ENCODE peak calls at places on chromosomes 1 and 21, in seven cellular contexts. C is ovary, M is testis, Q is heart right ventricle, H is psoas muscle, G is IMR-90, W is Peyer's patch. F is an unnamed sample.

GRCh38 chr1:7281821-7282220 is 489.3 kb upstream of the VAMP3 start:
- DNase-seq in H (peak), W (no peak), M (peak), Q (no peak), C (peak), G (peak), F (peak)

GRCh38 chr1:85334962-85335361 is 58.5 kb upstream of the BCL10 start:
- DNase-seq in W (no peak), C (no peak), G (peak), M (no peak), Q (no peak), H (no peak), F (no peak)

GRCh38 chr1:218496561-218496960 is 151.4 kb downstream of the TGFB2 start:
- DNase-seq in W (no peak), C (no peak), G (peak), H (no peak), M (no peak), Q (no peak), F (no peak)

GRCh38 chr1:149888999-149889289 is 10.4 kb upstream of the BOLA1 start:
- DNase-seq in Q (no peak), G (peak), H (no peak), M (peak), W (no peak), C (peak), F (peak)

GRCh38 chr1:215482079-215482478 is 85.0 kb upstream of the KCTD3 start:
- DNase-seq in W (no peak), M (no peak), Q (no peak), C (no peak), G (no peak), H (no peak), F (no peak)

GRCh38 chr21:28959367-28960099 is 33.1 kb downstream of the LTN1 start:
- DNase-seq in M (no peak), Q (no peak), W (no peak), G (peak), H (no peak), C (no peak), F (peak)

GRCh38 chr1:33219886-33220661 is 36.2 kb upstream of the ZNF362 start:
- DNase-seq in H (no peak), C (no peak), G (peak), W (no peak), Q (no peak), M (no peak), F (no peak)

GRCh38 chr1:36522021-36522420 is 39.3 kb upstream of the CSF3R start:
- DNase-seq in H (no peak), C (no peak), W (no peak), M (no peak), G (no peak), Q (no peak), F (no peak)

GRCh38 chr1:39666772-39667171 is 5.1 kb downstream of the NT5C1A start:
- DNase-seq in W (no peak), H (no peak), Q (no peak), G (no peak), M (no peak), C (no peak), F (no peak)

GRCh38 chr1:97192872-97193572 is 471.4 kb downstream of the PTBP2 start:
- DNase-seq in C (no peak), W (no peak), H (no peak), Q (no peak), G (peak), M (no peak), F (no peak)

GRCh38 chr1:214496126-214496525 is 55.3 kb downstream of the PTPN14 start:
- DNase-seq in H (no peak), W (no peak), Q (no peak), M (no peak), G (no peak), C (no peak), F (no peak)

GRCh38 chr1:63784083-63784482 is 10.3 kb downstream of the ROR1 start:
- DNase-seq in Q (no peak), G (no peak), C (no peak), W (no peak), H (no peak), M (no peak), F (no peak)

GRCh38 chr1:151047591-151047924 is at the start of gene C1orf56:
- DNase-seq in M (peak), H (peak), C (peak), G (peak), W (peak), Q (peak), F (peak)

GRCh38 chr1:178060789-178061556 is 32.9 kb upstream of the RASAL2 start:
- DNase-seq in Q (no peak), H (no peak), W (no peak), G (peak), M (no peak), C (no peak), F (peak)

GRCh38 chr1:18384477-18384876 is 96.3 kb upstream of the KLHDC7A start:
- DNase-seq in C (no peak), W (no peak), G (no peak), Q (no peak), M (no peak), H (no peak), F (no peak)

GRCh38 chr1:185850366-185850765 is 116.2 kb downstream of the HMCN1 start:
- DNase-seq in M (no peak), G (peak), Q (no peak), H (no peak), W (no peak), C (no peak), F (no peak)

GRCh38 chr1:228222548-228222947 is 14.7 kb downstream of the OBSCN start:
- DNase-seq in M (no peak), Q (no peak), G (no peak), W (no peak), H (no peak), C (no peak), F (no peak)

GRCh38 chr1:35097224-35097623 is 18.0 kb downstream of the ZMYM1 start:
- DNase-seq in W (no peak), Q (no peak), H (no peak), G (no peak), M (no peak), C (no peak), F (no peak)

GRCh38 chr1:60255565-60255964 is 182.0 kb upstream of the C1orf87 start:
- DNase-seq in G (peak), H (no peak), Q (no peak), C (no peak), M (no peak), W (no peak), F (no peak)

GRCh38 chr21:41641510-41641815 is 125.4 kb downstream of the RIPK4 start:
- DNase-seq in M (no peak), G (no peak), C (no peak), W (no peak), H (no peak), Q (no peak), F (no peak)
- H3K4me3 ChIP-seq in M (no peak), G (no peak), C (no peak), W (no peak), H (no peak), Q (no peak), F (no peak)

GRCh38 chr1:19453843-19454242 is 31.5 kb downstream of the CAPZB start:
- DNase-seq in Q (no peak), M (peak), H (no peak), G (no peak), W (no peak), C (no peak), F (no peak)
- H3K27ac ChIP-seq in Q (peak), M (no peak), H (no peak), G (no peak), W (peak), C (peak), F (no peak)

GRCh38 chr1:234730542-234731370 is 120.8 kb upstream of the IRF2BP2 start:
- DNase-seq in G (no peak), Q (no peak), M (no peak), C (no peak), H (no peak), W (no peak), F (no peak)
- TF ChIP-seq CTCF in G (no peak), Q (no peak), M (no peak), C (no peak), H (no peak), W (no peak), F (no peak)

DNA sequence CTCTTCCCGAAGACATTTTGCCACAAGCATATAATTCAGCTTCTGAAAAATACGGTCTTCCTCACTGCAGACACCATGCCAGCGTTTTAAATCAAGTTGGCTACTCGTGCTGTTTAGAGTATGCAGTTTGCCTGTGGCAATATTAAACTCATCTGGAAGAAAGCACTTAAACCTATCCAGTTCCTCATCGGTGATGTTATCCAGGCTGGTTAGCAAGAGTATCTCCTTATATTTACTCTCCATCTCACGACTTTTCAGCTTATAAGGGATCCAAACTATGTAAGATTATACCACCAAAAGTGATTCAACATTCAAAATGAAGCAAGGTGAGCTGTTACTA is 9.7 kb upstream of the IFI16 start:
- DNase-seq in G (no peak), Q (no peak), H (no peak), C (no peak), M (no peak), W (no peak), F (no peak)
- H3K4me3 ChIP-seq in G (peak), Q (peak), H (peak), C (peak), M (peak), W (peak), F (peak)

GRCh38 chr1:119713538-119714456 is 2.1 kb downstream of the PHGDH start:
- DNase-seq in C (no peak), Q (no peak), M (peak), H (no peak), W (no peak), G (peak), F (peak)

GRCh38 chr1:119712342-119713038 is 756 bp downstream of the PHGDH start:
- DNase-seq in C (peak), G (peak), M (peak), W (peak), Q (peak), H (peak), F (peak)

GRCh38 chr1:119713039-119713537 is 1.4 kb downstream of the PHGDH start:
- DNase-seq in G (peak), H (no peak), M (peak), Q (no peak), W (no peak), C (peak), F (peak)

GRCh38 chr1:119714583-119714982 is 2.8 kb downstream of the PHGDH start:
- DNase-seq in M (no peak), W (no peak), Q (no peak), H (peak), G (no peak), C (no peak), F (peak)

DNA sequence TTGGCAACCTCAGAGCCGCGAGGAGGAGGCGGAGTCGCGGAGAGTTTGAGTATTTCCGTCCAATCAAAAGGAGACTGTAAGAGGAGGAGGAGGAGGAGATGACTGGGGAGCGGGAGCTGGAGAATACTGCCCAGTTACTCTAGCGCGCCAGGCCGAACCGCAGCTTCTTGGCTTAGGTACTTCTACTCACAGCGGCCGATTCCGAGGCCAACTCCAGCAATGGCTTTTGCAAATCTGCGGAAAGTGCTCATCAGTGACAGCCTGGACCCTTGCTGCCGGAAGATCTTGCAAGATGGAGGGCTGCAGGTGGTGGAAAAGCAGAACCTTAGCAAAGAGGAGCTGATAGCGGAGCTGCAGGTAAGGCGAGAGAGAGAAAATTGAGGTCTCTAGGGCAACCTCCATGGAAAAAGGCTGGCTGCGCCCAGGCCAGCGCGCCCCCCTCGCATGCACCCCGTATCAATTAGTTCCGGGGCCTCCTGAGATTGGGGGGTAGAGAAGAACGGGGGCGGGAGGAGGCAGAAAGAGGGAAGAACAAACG is at the start of gene PHGDH:
- DNase-seq in H (peak), Q (peak), C (peak), G (peak), M (peak), W (peak), F (peak)
- H3K27ac ChIP-seq in H (no peak), Q (peak), C (peak), G (peak), M (peak), W (peak), F (peak)

GRCh38 chr1:10456079-10456478 is 6.2 kb downstream of the CORT start:
- DNase-seq in Q (no peak), C (no peak), M (no peak), W (no peak), H (no peak), G (no peak), F (no peak)
- TF ChIP-seq CTCF in Q (no peak), C (no peak), M (no peak), W (no peak), H (no peak), G (no peak), F (no peak)

GRCh38 chr21:39347537-39347936 is 1.4 kb downstream of the HMGN1 start:
- DNase-seq in M (no peak), H (no peak), W (no peak), C (no peak), Q (no peak), G (no peak), F (no peak)
- H3K4me3 ChIP-seq in M (peak), H (peak), W (peak), C (peak), Q (peak), G (peak), F (peak)

F was measured in cardiac muscle cell.